ENCODE peak calls at places on chromosomes 13 and 19, in five cellular contexts. L, K, D, J and B are unnamed samples. For H3K9me3, H3K36me3 and H3K27me3, the result is how much of the 10 kb centered on the place peaks cover.

GRCh38 chr13:51148223-51148951 is 37.3 kb upstream of the C13orf42 start:
- DNase-seq in L (no peak), J (no peak), D (peak), K (no peak), B (no peak)

GRCh38 chr19:45711851-45712698 is 18.6 kb downstream of the FBXO46 start:
- DNase-seq in D (no peak), L (no peak), K (peak), J (no peak), B (no peak)

GRCh38 chr13:112733661-112734379 is 44.0 kb downstream of the ATP11A start:
- DNase-seq in L (peak), J (no peak), K (no peak), D (peak), B (no peak)

GRCh38 chr19:3987619-3988371 is 2.5 kb upstream of the EEF2 start:
- DNase-seq in L (peak), D (peak), J (peak), K (peak), B (peak)

GRCh38 chr19:48400018-48400742 is 6.7 kb downstream of the GRIN2D start:
- DNase-seq in L (no peak), K (no peak), J (peak), D (no peak), B (peak)

GRCh38 chr13:39957868-39958676 is 302.6 kb downstream of the COG6 start:
- DNase-seq in J (peak), K (no peak), L (no peak), D (no peak), B (no peak)

GRCh38 chr19:750640-751423 is at the start of gene MISP:
- DNase-seq in L (no peak), D (no peak), K (no peak), J (no peak), B (no peak)

GRCh38 chr13:23505007-23505406 is 65.2 kb upstream of the TNFRSF19 start:
- DNase-seq in D (no peak), K (no peak), J (no peak), L (peak), B (peak)

GRCh38 chr13:33105387-33106005 is 89.3 kb downstream of the KL start:
- DNase-seq in D (no peak), L (no peak), J (no peak), K (no peak), B (no peak)

GRCh38 chr19:2058570-2059421 is 7.8 kb upstream of the MKNK2 start:
- DNase-seq in D (no peak), K (peak), J (no peak), L (no peak), B (no peak)

GRCh38 chr19:42313096-42313839 is at the start of gene TMEM145:
- DNase-seq in K (peak), J (peak), D (no peak), L (peak), B (peak)

GRCh38 chr19:32809254-32809653 is 60.3 kb downstream of the SLC7A9 start:
- DNase-seq in D (no peak), K (no peak), L (no peak), J (no peak), B (no peak)

GRCh38 chr19:56314018-56314583 is 538 bp downstream of the ZSCAN5A start:
- DNase-seq in D (no peak), K (no peak), J (no peak), L (peak), B (no peak)

DNA sequence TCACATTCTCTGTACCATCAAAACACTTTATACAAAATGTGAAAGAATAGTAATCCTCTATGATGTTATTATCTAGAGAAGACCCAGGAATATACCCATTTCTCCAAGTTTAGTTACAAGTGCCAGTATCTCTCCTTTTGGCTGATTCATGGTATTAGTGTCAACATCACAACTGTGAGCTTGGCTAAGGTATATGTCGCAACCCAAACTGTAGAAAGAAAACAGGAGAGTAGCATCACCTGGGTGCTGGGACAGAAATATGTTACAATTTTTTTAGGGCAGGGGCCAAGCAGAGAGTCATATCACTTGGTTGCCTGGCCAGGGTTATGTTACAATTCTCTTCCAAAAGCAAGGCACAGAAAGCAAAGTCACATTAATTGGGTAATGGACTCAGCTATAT is 127.2 kb upstream of the ZNF91 start:
- DNase-seq in L (no peak), K (no peak), D (no peak), J (no peak), B (no peak)
- H3K9me3 ChIP-seq in L (under half), K (under half), D (under half), J (under half), B (under half)

GRCh38 chr13:19661126-19661525 is 27.7 kb downstream of the MPHOSPH8 start:
- DNase-seq in L (no peak), J (no peak), K (no peak), D (no peak), B (no peak)
- H3K36me3 ChIP-seq in L (half or more), J (half or more), K (under half), D (half or more), B (under half)

DNA sequence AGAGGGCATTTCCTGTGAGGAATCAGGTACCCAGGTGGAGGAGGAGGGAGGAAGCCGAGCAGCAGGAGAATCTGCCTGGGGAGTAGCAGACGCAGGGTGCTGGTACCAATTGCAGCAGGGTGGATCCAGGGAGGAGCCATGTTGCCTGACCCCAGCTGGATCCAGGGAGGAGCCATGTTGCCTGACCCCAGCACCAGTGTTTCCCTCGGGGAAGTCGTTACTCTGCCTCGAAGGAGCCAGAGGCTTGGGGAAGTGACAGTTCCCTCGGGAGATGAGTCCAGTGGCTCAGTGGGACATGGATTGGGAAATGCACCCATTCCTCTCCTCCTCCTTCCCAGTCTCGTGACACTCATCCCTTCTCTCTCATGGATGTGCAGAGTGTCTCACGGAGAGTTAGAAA is 31.5 kb downstream of the LAIR2 start:
- DNase-seq in D (no peak), J (no peak), L (no peak), K (no peak), B (no peak)
- H3K27me3 ChIP-seq in D (under half), J (under half), L (under half), K (under half), B (half or more)

DNA sequence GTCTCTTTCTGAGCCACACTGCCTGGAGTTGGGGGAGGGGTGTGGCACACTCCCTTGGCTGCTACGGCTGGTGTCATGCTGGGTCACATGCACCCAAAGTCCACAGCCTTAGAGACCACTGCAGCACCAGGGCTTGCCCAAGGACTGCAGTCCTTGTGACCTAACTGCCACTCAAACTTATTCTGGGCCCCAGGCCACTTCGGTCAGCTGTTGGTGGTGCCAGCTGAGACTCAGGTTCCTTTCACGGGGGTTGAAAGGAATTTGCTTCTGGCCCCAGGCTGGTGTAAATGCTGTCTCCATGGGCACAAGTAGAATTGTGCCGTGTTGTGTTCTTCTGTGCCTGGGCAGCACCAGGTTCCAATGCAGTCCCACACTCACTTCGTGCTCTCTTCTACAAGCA is 9.5 kb upstream of the VN1R1 start:
- DNase-seq in J (no peak), D (no peak), K (no peak), L (no peak), B (no peak)
- H3K9me3 ChIP-seq in J (half or more), D (half or more), K (under half), L (half or more), B (under half)

DNA sequence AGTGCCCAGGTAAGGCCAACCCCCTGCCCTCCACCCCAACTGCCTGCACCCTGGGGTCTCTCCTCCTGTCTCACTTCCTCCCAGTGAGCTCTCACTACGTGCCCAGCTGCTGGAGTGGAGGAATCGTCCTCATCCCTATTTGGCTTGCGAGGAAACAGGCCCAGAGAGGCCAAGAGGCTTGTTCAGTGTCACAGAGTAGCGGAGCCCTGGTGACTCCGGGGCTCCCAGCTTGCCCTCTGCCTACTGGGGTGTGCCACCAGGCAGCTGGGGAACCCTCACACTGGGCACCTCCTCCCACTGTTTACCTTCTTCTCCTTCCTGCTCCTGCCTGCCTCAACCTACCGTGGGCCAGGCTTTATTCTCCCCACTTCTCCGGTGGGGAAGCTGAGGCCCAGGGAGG is 5.6 kb downstream of the TMED1 start:
- DNase-seq in J (no peak), D (no peak), K (no peak), L (no peak), B (no peak)
- H3K36me3 ChIP-seq in J (under half), D (half or more), K (under half), L (half or more), B (half or more)

GRCh38 chr19:58351996-58352755 is 1.1 kb downstream of the A1BG start:
- DNase-seq in K (no peak), D (no peak), L (no peak), J (no peak), B (no peak)

GRCh38 chr19:58350001-58350801 is 3.1 kb downstream of the A1BG start:
- DNase-seq in J (no peak), K (peak), D (no peak), L (no peak), B (no peak)

GRCh38 chr19:58349590-58349989 is 3.7 kb downstream of the A1BG start:
- DNase-seq in J (no peak), L (no peak), D (peak), K (no peak), B (no peak)

GRCh38 chr19:58351558-58351878 is 1.8 kb downstream of the A1BG start:
- DNase-seq in K (no peak), D (no peak), L (no peak), J (no peak), B (no peak)

GRCh38 chr19:58350871-58351557 is 2.3 kb downstream of the A1BG start:
- DNase-seq in J (no peak), D (no peak), K (no peak), L (no peak), B (no peak)
- H3K27me3 ChIP-seq in J (under half), D (under half), K (under half), L (under half), B (under half)